ENCODE peak calls at places on chromosomes 5 and 9, in six cellular contexts. V is mesenchymal stem cell, E is IMR-90, S is aorta, A is spleen, K is A549. Y is an unnamed sample. For H3K4me1, the result is how much of the 10 kb centered on the place peaks cover.

GRCh38 chr5:91383956-91384300 is 811 bp upstream of the ARRDC3 start:
- DNase-seq in V (no peak), K (no peak), S (no peak), A (no peak), E (no peak), Y (peak)

GRCh38 chr5:96177303-96177869 is 215.7 kb upstream of the ELL2 start:
- DNase-seq in S (no peak), E (peak), K (no peak), V (peak), A (no peak), Y (no peak)

GRCh38 chr5:154276932-154277331 is 86.4 kb downstream of the GALNT10 start:
- DNase-seq in V (peak), E (peak), A (no peak), S (no peak), K (peak), Y (no peak)

GRCh38 chr5:33734541-33734940 is 157.2 kb downstream of the ADAMTS12 start:
- DNase-seq in K (no peak), A (no peak), V (peak), E (peak), S (no peak), Y (no peak)

GRCh38 chr9:27394154-27394825 is 97.3 kb upstream of the EQTN start:
- DNase-seq in A (no peak), K (no peak), V (no peak), S (no peak), E (no peak), Y (no peak)

GRCh38 chr5:170813231-170813630 is 29.7 kb downstream of the GABRP start:
- DNase-seq in A (no peak), S (no peak), V (no peak), E (no peak), K (no peak), Y (no peak)

GRCh38 chr5:178288373-178289368 is 56.1 kb upstream of the PHYKPL start:
- DNase-seq in K (peak), A (peak), E (no peak), V (no peak), S (peak), Y (peak)

GRCh38 chr5:54997081-54997480 is 11.7 kb upstream of the ESM1 start:
- DNase-seq in A (no peak), K (no peak), V (no peak), S (no peak), E (no peak), Y (no peak)

GRCh38 chr9:91740713-91741112 is 209.3 kb downstream of the ROR2 start:
- DNase-seq in S (no peak), K (peak), V (peak), E (peak), A (peak), Y (no peak)

GRCh38 chr5:135833961-135834638 is 363 bp upstream of the SLC25A48 start:
- DNase-seq in A (peak), S (peak), K (no peak), V (peak), E (no peak), Y (no peak)

GRCh38 chr9:109629615-109630014 is 131.5 kb upstream of the PTPN3 start:
- DNase-seq in E (no peak), A (no peak), V (no peak), K (no peak), S (no peak), Y (no peak)

GRCh38 chr5:39253211-39253610 is 33.8 kb upstream of the FYB1 start:
- DNase-seq in E (peak), V (no peak), S (no peak), K (no peak), A (no peak), Y (no peak)

GRCh38 chr5:143788401-143788800 is 23.6 kb upstream of the HMHB1 start:
- DNase-seq in S (no peak), K (no peak), A (no peak), V (no peak), E (no peak), Y (no peak)

GRCh38 chr9:134029248-134030226 is 4.3 kb downstream of the BRD3OS start:
- DNase-seq in A (peak), K (no peak), V (no peak), E (no peak), S (peak), Y (no peak)

GRCh38 chr5:141001854-141002666 is 35.8 kb downstream of the PCDHAC2 start:
- DNase-seq in S (no peak), V (peak), E (no peak), K (peak), A (no peak), Y (peak)

GRCh38 chr5:52878671-52879070 is 91.0 kb downstream of the ITGA1 start:
- DNase-seq in V (peak), A (no peak), E (peak), S (no peak), K (no peak), Y (no peak)

GRCh38 chr5:53418844-53419243 is 61.6 kb upstream of the FST start:
- DNase-seq in A (no peak), V (peak), S (no peak), E (peak), K (peak), Y (no peak)

GRCh38 chr5:124411089-124411488 is 335.4 kb downstream of the ZNF608 start:
- DNase-seq in E (peak), K (no peak), A (no peak), V (no peak), S (no peak), Y (no peak)

GRCh38 chr5:2038337-2039179 is 155.8 kb upstream of the IRX4 start:
- DNase-seq in E (peak), V (peak), K (peak), S (peak), A (peak), Y (peak)

GRCh38 chr5:144187699-144188294 is 17.1 kb downstream of the KCTD16 start:
- DNase-seq in S (no peak), V (peak), A (peak), E (peak), K (peak), Y (peak)

GRCh38 chr5:99104538-99105132 is 175.8 kb upstream of the CHD1 start:
- DNase-seq in E (peak), K (peak), A (no peak), S (no peak), V (peak), Y (no peak)

GRCh38 chr9:120434532-120434931 is 145.4 kb downstream of the CDK5RAP2 start:
- DNase-seq in K (no peak), A (no peak), E (peak), S (no peak), V (peak), Y (no peak)

GRCh38 chr9:118962426-118962825 is 406.8 kb downstream of the BRINP1 start:
- DNase-seq in A (no peak), E (no peak), K (no peak), S (no peak), V (peak), Y (no peak)

GRCh38 chr9:133352635-133353340 is 3.5 kb downstream of the SURF1 start:
- DNase-seq in S (no peak), A (no peak), V (no peak), E (no peak), K (no peak), Y (no peak)

GRCh38 chr9:99012957-99013512 is 69.3 kb downstream of the COL15A1 start:
- DNase-seq in K (no peak), A (no peak), E (no peak), S (no peak), V (no peak), Y (no peak)

GRCh38 chr5:18761801-18762200 is 1127.5 kb downstream of the TAF11L14 start:
- DNase-seq in K (no peak), A (no peak), E (no peak), S (no peak), V (peak), Y (no peak)

GRCh38 chr9:128457207-128457606 is 1.4 kb downstream of the ODF2 start:
- DNase-seq in S (no peak), A (peak), E (no peak), V (no peak), K (no peak), Y (no peak)

GRCh38 chr5:38831909-38832308 is 13.9 kb upstream of the OSMR start:
- DNase-seq in A (no peak), S (no peak), V (peak), K (peak), E (peak), Y (no peak)

GRCh38 chr5:116600876-116601275 is 26.3 kb upstream of the SEMA6A start:
- DNase-seq in K (no peak), A (no peak), E (peak), S (no peak), V (peak), Y (no peak)

GRCh38 chr5:138659121-138659520 is 83.9 kb upstream of the HSPA9 start:
- DNase-seq in K (no peak), E (no peak), S (no peak), V (no peak), A (no peak), Y (no peak)

GRCh38 chr5:148808864-148809642 is 17.4 kb upstream of the ADRB2 start:
- DNase-seq in V (no peak), K (no peak), A (peak), E (no peak), S (no peak), Y (peak)

GRCh38 chr5:168793844-168794837 is 215.0 kb upstream of the PANK3 start:
- DNase-seq in E (peak), S (no peak), A (no peak), K (peak), V (peak), Y (peak)

GRCh38 chr9:121699271-121700164 is 48.1 kb downstream of the DAB2IP start:
- DNase-seq in K (no peak), A (peak), E (peak), V (peak), S (peak), Y (peak)

GRCh38 chr9:133609311-133610098 is at the start of gene FAM163B:
- DNase-seq in S (peak), E (peak), V (peak), A (peak), K (no peak), Y (peak)

GRCh38 chr5:126811515-126812198 is 34.7 kb downstream of the LMNB1 start:
- DNase-seq in V (peak), E (peak), S (no peak), K (no peak), A (no peak), Y (no peak)

GRCh38 chr9:105006514-105006913 is 78.6 kb upstream of the ABCA1 start:
- DNase-seq in E (no peak), S (no peak), A (no peak), V (no peak), K (no peak), Y (no peak)

GRCh38 chr9:34559616-34560546 is 29.6 kb downstream of the CNTFR start:
- DNase-seq in A (no peak), S (peak), V (peak), K (peak), E (peak), Y (no peak)

GRCh38 chr9:136567651-136568287 is 21.9 kb upstream of the NOTCH1 start:
- DNase-seq in A (no peak), S (peak), V (peak), K (peak), E (peak), Y (no peak)

DNA sequence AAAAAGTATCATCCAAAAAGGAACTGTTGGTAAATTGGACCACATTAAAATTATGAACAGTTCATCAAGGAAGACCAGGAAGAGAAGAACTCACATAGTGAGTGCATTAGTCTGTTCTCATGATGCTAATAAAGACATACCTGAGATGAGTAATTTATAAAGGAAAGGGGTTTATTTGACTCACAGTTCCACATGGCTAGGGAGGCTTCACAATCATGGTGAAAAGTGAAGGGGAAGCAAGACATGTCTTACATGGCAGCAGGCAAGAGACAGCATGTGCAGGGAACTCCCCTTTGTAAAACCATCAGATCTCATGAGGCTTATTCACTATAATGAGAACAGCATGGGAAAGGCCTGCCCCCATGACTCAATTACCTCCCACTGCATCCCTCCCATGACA is 135.9 kb upstream of the MAN2A1 start:
- DNase-seq in K (no peak), A (no peak), S (no peak), V (no peak), E (no peak), Y (no peak)
- H3K4me3 ChIP-seq in K (no peak), A (no peak), S (no peak), V (no peak), E (no peak), Y (no peak)

GRCh38 chr9:35909274-35909673 is at the start of gene SPAAR:
- DNase-seq in V (no peak), A (no peak), K (no peak), E (no peak), S (no peak), Y (no peak)
- H3K4me1 ChIP-seq in V (half or more), A (half or more), K (half or more), E (under half), S (under half), Y (half or more)

GRCh38 chr9:97852001-97852398 is 1.0 kb upstream of the FOXE1 start:
- DNase-seq in A (no peak), K (no peak), V (no peak), E (no peak), S (no peak), Y (no peak)
- H3K4me3 ChIP-seq in A (no peak), K (no peak), V (no peak), E (no peak), S (no peak), Y (no peak)

DNA sequence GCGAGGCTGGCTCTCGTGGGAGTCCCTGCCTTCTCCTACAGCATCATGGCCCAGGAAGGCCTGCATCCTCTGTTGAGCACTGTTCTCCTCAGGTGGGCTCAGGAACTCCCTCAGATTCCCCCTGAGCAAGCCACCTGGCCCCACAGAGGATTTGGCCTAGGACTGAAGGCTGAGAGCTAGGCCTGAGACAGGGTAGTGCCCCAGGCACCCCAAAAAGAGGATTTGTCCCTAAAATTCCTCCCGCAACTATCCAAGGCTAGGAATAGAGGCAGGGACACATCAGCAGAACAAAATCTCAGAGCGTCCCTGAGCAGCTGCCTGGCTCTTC is 11.0 kb upstream of the IRF1 start:
- DNase-seq in A (no peak), S (no peak), V (no peak), K (no peak), E (no peak), Y (no peak)
- H3K4me1 ChIP-seq in A (half or more), S (under half), V (under half), K (under half), E (under half), Y (half or more)

GRCh38 chr5:111826064-111826463 is 69.1 kb upstream of the NREP start:
- DNase-seq in E (no peak), K (no peak), A (no peak), V (no peak), S (no peak), Y (no peak)
- H3K4me3 ChIP-seq in E (no peak), K (no peak), A (no peak), V (no peak), S (no peak), Y (no peak)

DNA sequence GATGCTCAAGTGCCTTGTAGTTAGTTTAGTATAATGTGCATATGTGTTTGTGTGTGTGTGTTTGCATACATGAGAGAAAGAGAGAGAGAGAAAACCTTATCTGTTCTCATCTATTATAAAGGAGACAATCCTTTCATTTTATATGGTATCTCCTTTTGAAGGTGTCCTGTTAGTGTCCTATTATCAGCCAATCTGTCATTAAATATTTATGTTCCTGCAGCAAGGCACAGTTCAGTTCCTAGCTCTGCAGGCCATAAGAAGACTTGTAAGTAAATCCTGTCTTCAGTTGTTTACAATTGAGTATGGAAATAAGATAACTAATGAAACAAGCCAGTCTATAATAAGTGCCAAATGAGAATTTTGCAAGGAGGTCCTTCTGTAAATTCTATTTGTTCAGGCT is 18.0 kb downstream of the MAP1B start:
- DNase-seq in V (no peak), A (no peak), K (no peak), E (no peak), S (no peak), Y (no peak)
- H3K4me1 ChIP-seq in V (under half), A (under half), K (half or more), E (under half), S (under half), Y (under half)

GRCh38 chr9:126999315-127000068 is 84.9 kb downstream of the RALGPS1 start:
- DNase-seq in K (no peak), V (no peak), A (no peak), S (no peak), E (no peak), Y (no peak)
- H3K4me3 ChIP-seq in K (no peak), V (no peak), A (no peak), S (no peak), E (no peak), Y (no peak)

GRCh38 chr9:132020845-132021510 is 58.7 kb downstream of the MED27 start:
- DNase-seq in K (no peak), E (peak), V (peak), A (no peak), S (no peak), Y (no peak)
- H3K4me1 ChIP-seq in K (under half), E (under half), V (under half), A (under half), S (under half), Y (under half)

DNA sequence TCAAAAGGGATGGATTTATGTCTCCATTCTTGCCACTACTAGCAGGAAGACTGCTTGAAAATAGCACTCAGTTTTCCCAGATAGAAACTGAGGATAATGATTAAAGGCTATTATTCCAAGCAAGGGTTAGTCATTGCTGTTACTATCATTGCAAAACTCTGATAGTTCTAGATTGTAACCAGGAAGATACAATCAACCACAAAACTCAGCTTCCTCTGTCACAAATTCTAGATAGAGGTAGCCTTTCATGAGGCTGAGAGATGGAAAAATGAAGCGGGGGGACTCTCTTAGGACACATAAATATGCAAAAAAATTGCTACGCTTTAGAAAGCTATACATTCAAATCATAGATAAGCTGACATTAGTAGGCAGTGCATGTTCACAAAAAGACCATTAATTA is 3.1 kb downstream of the ANXA1 start:
- DNase-seq in A (no peak), S (no peak), E (peak), V (no peak), K (no peak), Y (no peak)
- H3K4me3 ChIP-seq in A (peak), S (peak), E (no peak), V (peak), K (peak), Y (peak)

Y was measured in lower lobe of right lung.